ENCODE peak calls at places on chromosome 10, in five cellular contexts. R is hepatocyte, M is PC-3, P is astrocyte, E is H9. X is an unnamed sample.

GRCh38 chr10:110462308-110463095 is 35.2 kb upstream of the DUSP5 start:
- DNase-seq in R (no peak), M (no peak), P (no peak), E (no peak), X (peak; percentile 69)

GRCh38 chr10:95291634-95292039 is 834 bp upstream of the PDLIM1 start:
- DNase-seq in R (no peak), M (no peak), P (no peak), E (no peak), X (no peak)

GRCh38 chr10:52488606-52489485 is 174.8 kb downstream of the DKK1 start:
- DNase-seq in R (peak; percentile 63), M (peak; percentile 99), P (peak; percentile 16), E (no peak), X (no peak)

GRCh38 chr10:69801094-69801433 is 642 bp upstream of the COL13A1 start:
- DNase-seq in R (peak; percentile 80), M (peak; percentile 92), P (no peak), E (peak; percentile 92), X (peak; percentile 96)

GRCh38 chr10:111648046-111648445 is 535.5 kb downstream of the GPAM start:
- DNase-seq in R (no peak), M (no peak), P (peak; percentile 57), E (no peak), X (peak; percentile 86)

GRCh38 chr10:14325325-14325955 is 5.3 kb downstream of the FRMD4A start:
- DNase-seq in R (peak; percentile 48), M (peak; percentile 58), P (peak; percentile 3), E (peak; percentile 75), X (no peak)

GRCh38 chr10:100803908-100804307 is 58.5 kb downstream of the PAX2 start:
- DNase-seq in R (no peak), M (no peak), P (no peak), E (no peak), X (no peak)

GRCh38 chr10:20330246-20330645 is 514.0 kb downstream of the PLXDC2 start:
- DNase-seq in R (no peak), M (no peak), P (no peak), E (no peak), X (no peak)

GRCh38 chr10:102382871-102383270 is 12.6 kb upstream of the NFKB2 start:
- DNase-seq in R (no peak), M (no peak), P (no peak), E (no peak), X (no peak)

GRCh38 chr10:79142064-79142491 is 73.3 kb downstream of the ZMIZ1 start:
- DNase-seq in R (no peak), M (no peak), P (peak; percentile 94), E (no peak), X (peak; percentile 93)

GRCh38 chr10:97538401-97538800 is 34.2 kb upstream of the ANKRD2 start:
- DNase-seq in R (no peak), M (no peak), P (peak; percentile 67), E (no peak), X (no peak)

GRCh38 chr10:13701157-13701919 is 114.6 kb downstream of the PRPF18 start:
- DNase-seq in R (no peak), M (no peak), P (no peak), E (no peak), X (no peak)

GRCh38 chr10:99536400-99537254 is 3.9 kb downstream of the NKX2-3 start:
- DNase-seq in R (no peak), M (no peak), P (no peak), E (peak; percentile 62), X (peak; percentile 90)

GRCh38 chr10:78657622-78658165 is 411.1 kb upstream of the ZMIZ1 start:
- DNase-seq in R (peak; percentile 84), M (peak; percentile 99), P (peak; percentile 41), E (peak; percentile 81), X (peak; percentile 93)

GRCh38 chr10:113132651-113133088 is 182.6 kb downstream of the TCF7L2 start:
- DNase-seq in R (no peak), M (no peak), P (peak; percentile 68), E (peak; percentile 56), X (no peak)

GRCh38 chr10:8158439-8159071 is 104.1 kb downstream of the GATA3 start:
- DNase-seq in R (no peak), M (peak; percentile 88), P (peak; percentile 23), E (no peak), X (no peak)

GRCh38 chr10:123904834-123905409 is 13.3 kb upstream of the CPXM2 start:
- DNase-seq in R (no peak), M (no peak), P (no peak), E (peak; percentile 49), X (peak; percentile 29)

GRCh38 chr10:117801691-117802090 is 245.1 kb downstream of the RAB11FIP2 start:
- DNase-seq in R (no peak), M (no peak), P (no peak), E (no peak), X (no peak)

GRCh38 chr10:72730462-72730861 is 38.5 kb downstream of the MCU start:
- DNase-seq in R (no peak), M (no peak), P (peak; percentile 35), E (no peak), X (peak; percentile 43)

GRCh38 chr10:132848951-132849545 is 63.1 kb upstream of the NKX6-2 start:
- DNase-seq in R (no peak), M (no peak), P (no peak), E (peak; percentile 26), X (peak; percentile 77)

GRCh38 chr10:71927159-71927558 is 37.0 kb upstream of the CHST3 start:
- DNase-seq in R (no peak), M (no peak), P (no peak), E (no peak), X (no peak)

GRCh38 chr10:14017380-14017943 is 313.3 kb downstream of the FRMD4A start:
- DNase-seq in R (no peak), M (no peak), P (peak; percentile 46), E (no peak), X (no peak)

GRCh38 chr10:48390933-48391845 is 84.7 kb downstream of the MAPK8 start:
- DNase-seq in R (no peak), M (peak; percentile 73), P (peak; percentile 79), E (no peak), X (no peak)

GRCh38 chr10:124619195-124619594 is 125.0 kb downstream of the FAM53B start:
- DNase-seq in R (no peak), M (no peak), P (peak; percentile 16), E (no peak), X (peak; percentile 92)

GRCh38 chr10:72812798-72813430 is 80.6 kb upstream of the OIT3 start:
- DNase-seq in R (peak; percentile 15), M (peak; percentile 99), P (peak; percentile 72), E (no peak), X (peak; percentile 49)

GRCh38 chr10:373516-374309 is 238.5 kb downstream of the ZMYND11 start:
- DNase-seq in R (peak; percentile 62), M (peak; percentile 4), P (peak; percentile 94), E (no peak), X (peak; percentile 32)

GRCh38 chr10:130350996-130351395 is 214.8 kb downstream of the GLRX3 start:
- DNase-seq in R (no peak), M (no peak), P (no peak), E (no peak), X (no peak)

GRCh38 chr10:80260295-80261243 is 28.9 kb downstream of the MAT1A start:
- DNase-seq in R (no peak), M (no peak), P (no peak), E (peak; percentile 64), X (peak; percentile 48)

GRCh38 chr10:45179716-45180115 is 135.7 kb downstream of the OR13A1 start:
- DNase-seq in R (no peak), M (no peak), P (no peak), E (peak; percentile 35), X (no peak)
- H2AFZ ChIP-seq in R (no peak overlapping the region), M (no peak overlapping the region), P (no peak overlapping the region), E (no peak overlapping the region), X (no peak overlapping the region)

DNA sequence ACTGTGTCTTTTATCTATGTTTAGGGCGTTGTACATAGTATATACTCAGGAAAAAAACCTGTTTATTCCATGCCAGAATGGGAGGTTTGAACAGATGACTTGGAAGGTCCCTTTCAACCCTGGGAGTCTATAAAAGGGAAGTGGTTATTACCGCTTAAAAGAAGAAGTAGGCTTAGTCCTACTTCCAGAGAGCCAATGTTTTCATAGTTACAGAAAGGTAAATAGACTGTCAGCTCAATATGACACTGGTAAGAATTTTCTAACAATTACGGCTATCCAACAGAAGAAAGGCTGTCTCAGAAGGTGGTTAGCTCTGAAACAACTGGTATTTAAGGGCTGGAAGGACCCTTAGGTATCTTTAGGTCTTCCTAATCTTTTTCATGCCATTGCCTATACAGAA is 1.1 kb upstream of the TFAM start:
- DNase-seq in R (no peak), M (peak; percentile 62), P (no peak), E (no peak), X (peak; percentile 31)
- TF ChIP-seq CTCF in R (no peak), M (no peak), P (no peak), E (no peak), X (no peak)

GRCh38 chr10:107986571-107986970 is 822.1 kb upstream of the SORCS1 start:
- DNase-seq in R (no peak), M (no peak), P (no peak), E (no peak), X (no peak)
- H2AFZ ChIP-seq in R (no peak overlapping the region), M (no peak overlapping the region), P (no peak overlapping the region), E (no peak overlapping the region), X (no peak overlapping the region)

GRCh38 chr10:45282061-45282460 is 33.3 kb downstream of the OR13A1 start:
- DNase-seq in R (no peak), M (peak; percentile 32), P (no peak), E (no peak), X (no peak)
- TF ChIP-seq CTCF in R (no peak), M (peak; percentile 42), P (no peak), E (no peak), X (no peak)

DNA sequence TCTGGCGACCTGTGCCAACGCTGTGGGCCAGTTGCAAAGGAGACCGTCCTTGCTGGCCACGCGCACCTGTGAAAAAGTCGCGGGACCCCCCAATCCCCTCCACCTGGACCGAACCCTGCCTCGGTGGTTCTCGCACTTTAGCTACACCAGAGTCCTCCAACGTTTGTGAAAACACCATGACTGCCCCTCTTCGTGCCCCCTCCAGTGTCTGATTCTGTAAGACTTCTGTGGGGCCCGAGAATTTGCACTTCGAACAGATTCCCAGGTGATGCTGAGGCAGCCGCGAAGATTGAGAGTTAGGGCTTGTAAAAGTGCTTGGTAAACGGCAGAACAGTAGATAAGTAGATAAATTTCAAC is 102.4 kb upstream of the SVIL start:
- DNase-seq in R (no peak), M (no peak), P (no peak), E (no peak), X (no peak)
- H2AFZ ChIP-seq in R (peak overlapping the region; percentile 1), M (peak overlapping the region; percentile 57), P (peak overlapping the region; percentile 39), E (no peak overlapping the region), X (peak overlapping the region; percentile 52)

DNA sequence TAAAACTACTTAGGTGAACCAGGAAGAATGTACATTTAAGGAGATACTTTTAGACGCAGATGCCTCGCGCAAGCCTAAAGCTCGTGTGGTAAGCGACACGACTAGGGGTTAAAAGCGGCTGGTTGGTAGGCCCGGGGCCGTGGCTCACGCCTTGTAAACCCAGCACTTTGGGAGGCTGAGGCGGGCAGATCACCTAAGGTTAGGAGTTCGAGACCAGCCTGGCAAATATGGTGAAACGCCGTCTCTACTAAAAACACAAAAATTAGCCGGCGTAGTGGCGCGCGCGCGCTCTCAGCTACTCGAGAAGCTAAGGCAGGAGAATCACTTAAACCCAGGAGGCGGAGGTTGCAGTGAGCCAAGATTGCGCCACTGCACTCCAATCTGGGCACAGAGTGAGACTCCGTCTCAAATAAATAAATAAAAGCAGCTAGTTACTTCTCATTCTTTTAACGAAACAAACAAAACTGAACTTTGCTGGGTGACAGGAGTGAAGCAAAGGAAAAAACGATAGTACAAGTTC is 879 bp downstream of the NUDT5 start:
- DNase-seq in R (peak; percentile 38), M (peak; percentile 1), P (peak; percentile 12), E (no peak), X (peak; percentile 69)
- TF ChIP-seq CTCF in R (no peak), M (no peak), P (no peak), E (no peak), X (no peak)

X was measured in osteoblast.